ENCODE peak calls at places on chromosomes 11 and 22, in nine cellular contexts. E, I, T, X, L, K, O, J and P are unnamed samples.

GRCh38 chr11:114134870-114135269 is 75.4 kb downstream of the ZBTB16 start:
- DNase-seq in E (no peak), I (no peak), T (no peak), X (no peak), L (no peak), K (no peak), O (no peak), J (no peak), P (no peak)

GRCh38 chr22:37416806-37417205 is 10.5 kb downstream of the ELFN2 start:
- DNase-seq in E (no peak), I (peak; percentile 22), T (no peak), X (peak; percentile 22), L (no peak), K (peak; percentile 11), O (no peak), J (no peak), P (no peak)

GRCh38 chr11:776459-777287 is 614 bp downstream of the GATD1 start:
- DNase-seq in E (peak; percentile 56), I (peak; percentile 39), T (no peak), X (peak; percentile 46), L (no peak), K (no peak), O (peak; percentile 39), J (no peak), P (no peak)

GRCh38 chr22:16933274-16933923 is 74.6 kb downstream of the GAB4 start:
- DNase-seq in E (no peak), I (no peak), T (no peak), X (no peak), L (no peak), K (no peak), O (no peak), J (no peak), P (no peak)

GRCh38 chr11:126007263-126007662 is 55.4 kb downstream of the CDON start:
- DNase-seq in E (no peak), I (no peak), T (peak; percentile 42), X (no peak), L (no peak), K (no peak), O (no peak), J (no peak), P (no peak)

GRCh38 chr11:65329944-65330403 is 3.7 kb upstream of the DPF2 start:
- DNase-seq in E (peak; percentile 76), I (peak; percentile 77), T (peak; percentile 96), X (peak; percentile 90), L (no peak), K (peak; percentile 73), O (peak; percentile 71), J (peak; percentile 96), P (no peak)

GRCh38 chr11:12963789-12964536 is 45.2 kb upstream of the RASSF10 start:
- DNase-seq in E (peak; percentile 59), I (peak; percentile 52), T (peak; percentile 43), X (peak; percentile 49), L (no peak), K (peak; percentile 8), O (peak; percentile 80), J (peak; percentile 9), P (no peak)

GRCh38 chr22:37020192-37020479 is 594 bp downstream of the MPST start:
- DNase-seq in E (no peak), I (no peak), T (no peak), X (peak; percentile 29), L (no peak), K (no peak), O (no peak), J (peak; percentile 36), P (no peak)

GRCh38 chr22:39679652-39680051 is 109.1 kb downstream of the CACNA1I start:
- DNase-seq in E (no peak), I (no peak), T (no peak), X (no peak), L (no peak), K (no peak), O (no peak), J (no peak), P (no peak)

GRCh38 chr11:34308821-34309585 is 48.8 kb downstream of the ABTB2 start:
- DNase-seq in E (peak; percentile 58), I (no peak), T (no peak), X (no peak), L (no peak), K (no peak), O (no peak), J (no peak), P (no peak)

GRCh38 chr11:108278546-108278945 is 55.7 kb downstream of the ATM start:
- DNase-seq in E (no peak), I (no peak), T (no peak), X (no peak), L (no peak), K (no peak), O (no peak), J (no peak), P (no peak)

GRCh38 chr11:36455658-36456111 is 54.4 kb downstream of the TRAF6 start:
- DNase-seq in E (no peak), I (no peak), T (peak; percentile 63), X (no peak), L (no peak), K (no peak), O (no peak), J (peak; percentile 87), P (peak; percentile 10)

GRCh38 chr22:37378642-37379058 is 48.6 kb downstream of the ELFN2 start:
- DNase-seq in E (no peak), I (no peak), T (no peak), X (no peak), L (no peak), K (no peak), O (no peak), J (no peak), P (no peak)

GRCh38 chr11:69536406-69536805 is 54.9 kb downstream of the LINC01488 start:
- DNase-seq in E (peak; percentile 22), I (no peak), T (no peak), X (no peak), L (no peak), K (no peak), O (no peak), J (no peak), P (no peak)

GRCh38 chr11:44007746-44008501 is 39.9 kb upstream of the ACCSL start:
- DNase-seq in E (no peak), I (no peak), T (peak; percentile 7), X (no peak), L (no peak), K (no peak), O (no peak), J (no peak), P (no peak)

GRCh38 chr22:45757068-45757467 is 85.4 kb downstream of the ATXN10 start:
- DNase-seq in E (no peak), I (no peak), T (no peak), X (no peak), L (no peak), K (no peak), O (no peak), J (peak; percentile 32), P (no peak)

GRCh38 chr11:45843158-45843924 is 3.9 kb upstream of the CRY2 start:
- DNase-seq in E (peak; percentile 95), I (peak; percentile 81), T (peak; percentile 93), X (peak; percentile 89), L (peak; percentile 65), K (peak; percentile 84), O (peak; percentile 85), J (peak; percentile 86), P (peak; percentile 48)

GRCh38 chr22:29459773-29460172 is 20.2 kb upstream of the NEFH start:
- DNase-seq in E (no peak), I (no peak), T (no peak), X (no peak), L (no peak), K (no peak), O (peak; percentile 13), J (no peak), P (no peak)

GRCh38 chr11:1220941-1221721 is 1.7 kb upstream of the MUC5B start:
- DNase-seq in E (peak; percentile 29), I (no peak), T (no peak), X (no peak), L (no peak), K (no peak), O (no peak), J (no peak), P (no peak)

GRCh38 chr11:61472282-61472681 is 36.3 kb upstream of the LRRC10B start:
- DNase-seq in E (peak; percentile 78), I (no peak), T (peak; percentile 60), X (no peak), L (no peak), K (no peak), O (no peak), J (no peak), P (no peak)

GRCh38 chr22:47835726-47836125 is 1073.3 kb downstream of the TBC1D22A start:
- DNase-seq in E (no peak), I (no peak), T (no peak), X (no peak), L (no peak), K (no peak), O (no peak), J (no peak), P (no peak)

GRCh38 chr11:62445314-62445740 is 26.5 kb downstream of the SCGB1A1 start:
- DNase-seq in E (no peak), I (no peak), T (peak; percentile 91), X (no peak), L (no peak), K (no peak), O (no peak), J (no peak), P (no peak)

GRCh38 chr22:48945621-48946458 is 881.8 kb downstream of the BRD1 start:
- DNase-seq in E (no peak), I (no peak), T (no peak), X (no peak), L (no peak), K (no peak), O (no peak), J (no peak), P (no peak)

GRCh38 chr11:110728883-110729282 is 16.6 kb upstream of the ARHGAP20 start:
- DNase-seq in E (no peak), I (no peak), T (no peak), X (no peak), L (no peak), K (no peak), O (no peak), J (no peak), P (no peak)

GRCh38 chr11:62909107-62909894 is 11.9 kb downstream of the CHRM1 start:
- DNase-seq in E (peak; percentile 82), I (no peak), T (peak; percentile 70), X (no peak), L (no peak), K (no peak), O (peak; percentile 60), J (no peak), P (no peak)

GRCh38 chr11:85602551-85603218 is 24.5 kb downstream of the DLG2 start:
- DNase-seq in E (no peak), I (no peak), T (no peak), X (no peak), L (no peak), K (no peak), O (no peak), J (no peak), P (no peak)

GRCh38 chr11:95262994-95263764 is 32.2 kb upstream of the SESN3 start:
- DNase-seq in E (no peak), I (no peak), T (no peak), X (peak; percentile 35), L (no peak), K (no peak), O (no peak), J (no peak), P (no peak)

GRCh38 chr11:86748296-86748695 is 52.0 kb upstream of the PRSS23 start:
- DNase-seq in E (no peak), I (no peak), T (no peak), X (no peak), L (no peak), K (no peak), O (no peak), J (no peak), P (no peak)

GRCh38 chr11:11408436-11409221 is 55.6 kb upstream of the CSNK2A3 start:
- DNase-seq in E (no peak), I (no peak), T (peak; percentile 43), X (no peak), L (no peak), K (no peak), O (no peak), J (no peak), P (no peak)

GRCh38 chr22:43481528-43482309 is 69.9 kb downstream of the MPPED1 start:
- DNase-seq in E (no peak), I (peak; percentile 32), T (no peak), X (peak; percentile 26), L (no peak), K (no peak), O (no peak), J (no peak), P (no peak)

GRCh38 chr11:37978647-37979046 is 1380.6 kb upstream of the RAG2 start:
- DNase-seq in E (no peak), I (no peak), T (no peak), X (no peak), L (no peak), K (no peak), O (no peak), J (no peak), P (no peak)